ENCODE peak calls at places on chromosomes 4 and X, in five cellular contexts. I is tibial artery, O is A549, B is transverse colon, N is left ventricle myocardium inferior. X is an unnamed sample. For H3K4me1, the result is how much of the 10 kb centered on the place peaks cover.

GRCh38 chrX:149540133-149540620 is 635 bp upstream of the EOLA1 start:
- DNase-seq in I (peak), O (peak), B (peak), N (peak), X (peak)

GRCh38 chrX:16368696-16369095 is 201.4 kb downstream of the MAGEB17 start:
- DNase-seq in I (no peak), O (no peak), B (no peak), N (no peak), X (no peak)

GRCh38 chr4:155403886-155404285 is 27.1 kb upstream of the MAP9 start:
- DNase-seq in I (no peak), O (peak), B (no peak), N (no peak), X (no peak)

GRCh38 chr4:8912089-8912455 is 40.4 kb upstream of the HMX1 start:
- DNase-seq in I (no peak), O (no peak), B (no peak), N (no peak), X (no peak)

GRCh38 chr4:111323496-111323895 is 700.6 kb upstream of the PITX2 start:
- DNase-seq in I (no peak), O (no peak), B (no peak), N (no peak), X (no peak)

GRCh38 chrX:28847423-28847822 is 260.2 kb downstream of the IL1RAPL1 start:
- DNase-seq in I (no peak), O (peak), B (no peak), N (peak), X (peak)

GRCh38 chrX:47707031-47707780 is 48.2 kb upstream of the UXT start:
- DNase-seq in I (no peak), O (no peak), B (no peak), N (no peak), X (no peak)

GRCh38 chrX:50700921-50701320 is 113.1 kb downstream of the SHROOM4 start:
- DNase-seq in I (no peak), O (no peak), B (no peak), N (no peak), X (no peak)

GRCh38 chr4:44326716-44327115 is 121.9 kb downstream of the KCTD8 start:
- DNase-seq in I (no peak), O (no peak), B (no peak), N (no peak), X (no peak)

GRCh38 chr4:155999743-156000142 is 46.1 kb upstream of the CTSO start:
- DNase-seq in I (no peak), O (no peak), B (no peak), N (no peak), X (peak)

GRCh38 chrX:51496501-51497291 is at the start of gene NUDT11:
- DNase-seq in I (peak), O (peak), B (peak), N (peak), X (peak)

GRCh38 chr4:42143996-42144395 is 8.5 kb downstream of the BEND4 start:
- DNase-seq in I (no peak), O (no peak), B (no peak), N (no peak), X (no peak)

GRCh38 chrX:34503119-34503518 is 154.0 kb downstream of the TMEM47 start:
- DNase-seq in I (no peak), O (no peak), B (no peak), N (no peak), X (no peak)

GRCh38 chr4:164700471-164700870 is 53.5 kb upstream of the SMIM31 start:
- DNase-seq in I (no peak), O (peak), B (no peak), N (no peak), X (no peak)

GRCh38 chr4:37890501-37891220 is at the start of gene TBC1D1:
- DNase-seq in I (peak), O (peak), B (peak), N (peak), X (peak)

GRCh38 chr4:72286185-72286584 is 254.4 kb downstream of the NPFFR2 start:
- DNase-seq in I (no peak), O (peak), B (no peak), N (no peak), X (no peak)

GRCh38 chr4:99863804-99864203 is 30.4 kb downstream of the LAMTOR3 start:
- DNase-seq in I (no peak), O (no peak), B (no peak), N (no peak), X (no peak)

GRCh38 chr4:72136429-72136828 is 104.6 kb downstream of the NPFFR2 start:
- DNase-seq in I (no peak), O (no peak), B (no peak), N (no peak), X (no peak)

GRCh38 chr4:111330786-111331185 is 707.9 kb upstream of the PITX2 start:
- DNase-seq in I (no peak), O (no peak), B (no peak), N (no peak), X (no peak)

GRCh38 chr4:17284323-17285175 is 227.3 kb downstream of the QDPR start:
- DNase-seq in I (no peak), O (no peak), B (no peak), N (no peak), X (no peak)

GRCh38 chrX:2371026-2371778 is 129.6 kb downstream of the DHRSX start:
- DNase-seq in I (no peak), O (no peak), B (no peak), N (no peak), X (no peak)

GRCh38 chr4:3682236-3683076 is 83.7 kb upstream of the ADRA2C start:
- DNase-seq in I (peak), O (no peak), B (no peak), N (no peak), X (no peak)

GRCh38 chr4:70721747-70722146 is at the start of gene RUFY3:
- DNase-seq in I (peak), O (no peak), B (no peak), N (no peak), X (no peak)

GRCh38 chr4:94933799-94934198 is 176.0 kb downstream of the BMPR1B start:
- DNase-seq in I (no peak), O (peak), B (no peak), N (no peak), X (no peak)

GRCh38 chr4:166432842-166433241 is 559.8 kb downstream of the TLL1 start:
- DNase-seq in I (no peak), O (no peak), B (no peak), N (no peak), X (no peak)

GRCh38 chr4:166432125-166432524 is 559.1 kb downstream of the TLL1 start:
- DNase-seq in I (no peak), O (no peak), B (no peak), N (no peak), X (no peak)

GRCh38 chr4:166435449-166435848 is 562.4 kb downstream of the TLL1 start:
- DNase-seq in I (no peak), O (peak), B (no peak), N (no peak), X (no peak)
- H3K4me1 ChIP-seq in I (under half), O (under half), B (under half), N (under half), X (under half)

GRCh38 chr4:15188581-15189539 is 186.6 kb downstream of the CPEB2 start:
- DNase-seq in I (no peak), O (no peak), B (no peak), N (no peak), X (no peak)

GRCh38 chr4:15186149-15186548 is 183.9 kb downstream of the CPEB2 start:
- DNase-seq in I (no peak), O (no peak), B (no peak), N (no peak), X (no peak)

GRCh38 chr4:15182600-15183222 is 180.4 kb downstream of the CPEB2 start:
- DNase-seq in I (no peak), O (no peak), B (no peak), N (no peak), X (no peak)

GRCh38 chr4:15186826-15187225 is 184.5 kb downstream of the CPEB2 start:
- DNase-seq in I (no peak), O (no peak), B (no peak), N (no peak), X (no peak)
- H3K4me1 ChIP-seq in I (under half), O (under half), B (under half), N (under half), X (under half)

DNA sequence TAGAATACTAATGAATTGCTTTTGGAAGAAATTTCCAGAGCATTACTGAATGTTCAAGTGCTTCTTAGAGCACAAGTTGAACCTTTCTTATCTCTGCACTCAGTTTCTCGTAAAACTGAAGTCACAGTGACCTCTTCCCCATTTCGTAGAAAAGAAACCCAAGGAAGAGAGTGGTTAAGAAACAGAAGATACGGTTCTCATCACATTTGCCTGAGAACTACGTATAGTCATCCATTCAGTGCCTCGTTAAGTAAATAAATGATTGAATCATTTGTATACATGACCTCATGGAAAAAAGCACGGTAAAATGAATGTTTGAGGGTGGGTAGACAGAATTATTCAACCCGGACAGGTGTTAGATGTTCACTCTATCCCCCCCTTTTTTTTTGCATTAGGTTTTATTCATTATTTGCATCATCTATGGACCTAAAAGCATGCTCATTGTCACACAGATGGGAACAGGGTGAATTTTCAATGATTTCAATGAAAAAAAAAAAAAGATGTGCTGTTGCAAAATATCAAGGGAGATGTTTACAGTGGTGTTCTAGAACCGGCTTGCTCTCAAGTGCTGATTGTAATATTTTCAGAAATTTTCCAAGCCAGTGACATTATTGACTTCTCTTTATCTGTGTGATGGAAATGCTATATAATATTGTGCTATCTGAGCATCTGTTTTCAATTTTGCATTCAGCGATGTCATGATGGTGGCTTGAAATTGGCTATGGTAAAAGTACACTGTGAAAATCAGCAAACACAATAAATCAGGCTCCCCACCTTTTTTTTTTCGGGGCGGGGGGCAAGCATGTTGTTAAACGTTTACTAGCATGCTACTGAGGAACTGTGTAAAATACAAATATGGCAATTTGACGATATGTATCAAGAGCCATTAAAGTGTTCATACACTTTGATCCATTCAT is 4.3 kb downstream of the RHOH start:
- DNase-seq in I (no peak), O (peak), B (no peak), N (no peak), X (no peak)
- H3K4me1 ChIP-seq in I (under half), O (under half), B (under half), N (under half), X (under half)

DNA sequence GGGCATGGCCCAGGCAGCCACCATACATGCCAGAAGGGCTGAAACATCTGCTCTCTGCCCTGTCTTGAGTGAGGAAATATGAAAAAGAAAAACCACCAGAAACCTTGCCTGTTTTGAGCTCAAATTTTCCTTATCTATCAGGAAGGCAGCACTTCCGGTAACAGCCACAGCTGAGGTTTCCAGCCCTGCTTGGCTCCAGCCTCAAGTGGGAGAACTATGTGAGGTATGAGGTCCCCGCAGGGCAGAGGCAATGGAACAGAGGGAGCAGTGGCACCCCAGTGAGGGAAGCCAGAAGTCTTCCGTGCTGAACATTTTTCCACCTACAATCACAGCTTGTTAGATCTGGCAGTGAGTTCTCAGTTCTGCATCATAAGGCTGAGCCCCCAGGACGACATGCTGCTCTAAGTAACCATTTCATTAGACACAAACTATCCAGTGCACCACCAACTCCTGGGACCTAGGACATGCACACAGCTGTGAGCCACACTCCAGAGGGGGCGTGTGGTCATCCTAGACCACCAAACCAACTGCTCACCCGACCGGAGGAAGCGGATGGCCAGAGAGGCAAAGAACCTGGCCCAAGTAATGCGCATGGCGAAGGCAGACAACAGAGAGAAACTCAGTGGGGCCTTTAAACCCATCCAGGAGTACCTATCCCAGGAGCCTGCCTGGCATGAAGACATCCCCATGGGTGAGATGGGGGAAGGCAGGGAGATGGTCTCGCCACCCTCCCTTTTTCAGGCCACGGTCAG is 22.6 kb downstream of the WDR1 start:
- DNase-seq in I (no peak), O (no peak), B (no peak), N (no peak), X (no peak)
- H3K4me1 ChIP-seq in I (half or more), O (under half), B (half or more), N (half or more), X (half or more)

GRCh38 chr4:1170156-1170804 is 2.1 kb downstream of the SPON2 start:
- DNase-seq in I (peak), O (no peak), B (no peak), N (no peak), X (no peak)
- H3K4me1 ChIP-seq in I (under half), O (under half), B (under half), N (half or more), X (under half)

X was measured in heart right ventricle.